ENCODE peak calls at places on chromosome 9, in ten cellular contexts. K is fibroblast of the aortic adventitia, S is HepG2, G is GM23248, V is heart left ventricle, I is AG04450, Y is SK-N-SH, O is right atrium auricular region, A is cardiac fibroblast, H is MM.1S. R is an unnamed sample.

GRCh38 chr9:78025186-78025585 is 6.4 kb downstream of the GNAQ start:
- DNase-seq in K (no peak), S (no peak), G (no peak), V (no peak), I (no peak), Y (no peak), O (no peak), A (no peak), H (no peak), R (no peak)

GRCh38 chr9:93082841-93083411 is 13.1 kb upstream of the CARD19 start:
- DNase-seq in K (no peak), S (no peak), G (no peak), V (peak), I (no peak), Y (peak), O (peak), A (no peak), H (no peak), R (no peak)

GRCh38 chr9:105053209-105053652 is 125.3 kb upstream of the ABCA1 start:
- DNase-seq in K (peak), S (no peak), G (peak), V (peak), I (no peak), Y (no peak), O (no peak), A (peak), H (no peak), R (no peak)

GRCh38 chr9:120740135-120740534 is 25.9 kb upstream of the MEGF9 start:
- DNase-seq in K (peak), S (no peak), G (no peak), V (no peak), I (no peak), Y (no peak), O (peak), A (peak), H (no peak), R (no peak)

GRCh38 chr9:69035438-69036316 is at the start of gene FXN:
- DNase-seq in K (peak), S (peak), G (peak), V (peak), I (peak), Y (peak), O (peak), A (peak), H (peak), R (peak)

GRCh38 chr9:120622790-120623189 is 42.8 kb upstream of the CDK5RAP2 start:
- DNase-seq in K (no peak), S (no peak), G (no peak), V (no peak), I (no peak), Y (no peak), O (no peak), A (no peak), H (no peak), R (no peak)

GRCh38 chr9:135083831-135084230 is 3.6 kb upstream of the OLFM1 start:
- DNase-seq in K (no peak), S (no peak), G (no peak), V (peak), I (no peak), Y (no peak), O (no peak), A (no peak), H (no peak), R (no peak)

GRCh38 chr9:98691890-98692289 is 16.8 kb downstream of the GABBR2 start:
- DNase-seq in K (no peak), S (no peak), G (no peak), V (no peak), I (no peak), Y (no peak), O (peak), A (no peak), H (no peak), R (no peak)

GRCh38 chr9:17470015-17470414 is 108.9 kb upstream of the SH3GL2 start:
- DNase-seq in K (no peak), S (no peak), G (no peak), V (no peak), I (no peak), Y (no peak), O (no peak), A (no peak), H (no peak), R (no peak)

GRCh38 chr9:83208065-83208850 is 145.3 kb upstream of the RASEF start:
- DNase-seq in K (peak), S (peak), G (no peak), V (no peak), I (no peak), Y (no peak), O (no peak), A (peak), H (no peak), R (no peak)

GRCh38 chr9:136093331-136093986 is 1.6 kb downstream of the NACC2 start:
- DNase-seq in K (peak), S (no peak), G (peak), V (peak), I (no peak), Y (peak), O (no peak), A (peak), H (no peak), R (no peak)

GRCh38 chr9:4290427-4290837 is 9.4 kb downstream of the GLIS3 start:
- DNase-seq in K (no peak), S (no peak), G (no peak), V (no peak), I (no peak), Y (no peak), O (no peak), A (no peak), H (no peak), R (no peak)

GRCh38 chr9:133855802-133856592 is 117.8 kb upstream of the SARDH start:
- DNase-seq in K (peak), S (peak), G (no peak), V (peak), I (no peak), Y (no peak), O (peak), A (peak), H (no peak), R (no peak)

GRCh38 chr9:70478963-70479641 is 64.6 kb upstream of the KLF9 start:
- DNase-seq in K (peak), S (no peak), G (peak), V (no peak), I (no peak), Y (no peak), O (peak), A (peak), H (no peak), R (no peak)

GRCh38 chr9:82031538-82032280 is 43.1 kb downstream of the SPATA31D1 start:
- DNase-seq in K (peak), S (peak), G (peak), V (no peak), I (peak), Y (no peak), O (no peak), A (peak), H (no peak), R (peak)

GRCh38 chr9:22084336-22085035 is 75.4 kb upstream of the CDKN2B start:
- DNase-seq in K (peak), S (peak), G (peak), V (no peak), I (peak), Y (no peak), O (no peak), A (peak), H (no peak), R (no peak)

GRCh38 chr9:69936427-69936826 is 107.2 kb upstream of the MAMDC2 start:
- DNase-seq in K (no peak), S (no peak), G (peak), V (no peak), I (peak), Y (no peak), O (no peak), A (peak), H (no peak), R (no peak)

GRCh38 chr9:90942555-90942954 is 140.9 kb downstream of the SYK start:
- DNase-seq in K (no peak), S (no peak), G (no peak), V (no peak), I (no peak), Y (no peak), O (no peak), A (no peak), H (peak), R (no peak)

GRCh38 chr9:90948156-90948555 is 146.5 kb downstream of the SYK start:
- DNase-seq in K (no peak), S (no peak), G (no peak), V (no peak), I (no peak), Y (no peak), O (no peak), A (no peak), H (no peak), R (no peak)

GRCh38 chr9:90943341-90943740 is 141.7 kb downstream of the SYK start:
- DNase-seq in K (peak), S (no peak), G (peak), V (no peak), I (no peak), Y (no peak), O (no peak), A (peak), H (peak), R (no peak)

GRCh38 chr9:90950600-90950999 is 149.0 kb downstream of the SYK start:
- DNase-seq in K (no peak), S (no peak), G (no peak), V (no peak), I (no peak), Y (no peak), O (no peak), A (no peak), H (no peak), R (no peak)

DNA sequence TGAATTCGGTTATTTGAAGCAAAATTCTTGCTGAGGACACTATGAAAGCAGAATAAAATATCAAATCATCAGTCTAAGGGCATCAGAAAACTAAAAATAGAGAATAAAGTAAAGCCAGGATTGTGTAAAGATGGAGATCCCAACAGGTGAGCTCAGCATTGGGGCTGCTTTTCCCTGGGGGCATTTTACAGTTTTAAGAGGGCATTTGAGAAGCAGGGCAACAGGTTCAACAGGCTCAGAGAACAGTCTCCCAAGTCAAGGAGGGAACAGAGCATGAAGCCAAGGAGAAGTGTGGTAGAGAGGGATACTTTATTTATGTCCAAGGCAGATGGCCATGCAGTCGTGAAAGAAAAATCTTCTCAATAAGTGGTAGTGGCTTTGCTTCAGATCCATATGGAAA is 145.4 kb downstream of the SYK start:
- DNase-seq in K (no peak), S (no peak), G (no peak), V (no peak), I (no peak), Y (no peak), O (no peak), A (no peak), H (no peak), R (no peak)
- H3K4me3 ChIP-seq in K (no peak), S (no peak), G (no peak), V (no peak), I (no peak), Y (no peak), O (no peak), A (no peak), H (no peak), R (no peak)

GRCh38 chr9:6782378-6782777 is 24.6 kb downstream of the KDM4C start:
- DNase-seq in K (no peak), S (no peak), G (no peak), V (no peak), I (no peak), Y (no peak), O (no peak), A (no peak), H (no peak), R (no peak)

GRCh38 chr9:6780690-6781089 is 22.9 kb downstream of the KDM4C start:
- DNase-seq in K (peak), S (no peak), G (peak), V (no peak), I (no peak), Y (no peak), O (no peak), A (peak), H (no peak), R (no peak)

GRCh38 chr9:6781476-6781875 is 23.7 kb downstream of the KDM4C start:
- DNase-seq in K (no peak), S (peak), G (no peak), V (no peak), I (no peak), Y (no peak), O (no peak), A (no peak), H (no peak), R (no peak)

GRCh38 chr9:6783753-6784152 is 26.0 kb downstream of the KDM4C start:
- DNase-seq in K (no peak), S (no peak), G (no peak), V (no peak), I (no peak), Y (no peak), O (no peak), A (no peak), H (no peak), R (no peak)

GRCh38 chr9:6782981-6783380 is 25.2 kb downstream of the KDM4C start:
- DNase-seq in K (no peak), S (no peak), G (no peak), V (no peak), I (no peak), Y (no peak), O (no peak), A (no peak), H (no peak), R (no peak)
- H3K4me3 ChIP-seq in K (no peak), S (no peak), G (no peak), V (no peak), I (no peak), Y (no peak), O (no peak), A (no peak), H (no peak), R (no peak)

GRCh38 chr9:21031091-21031817 is at the start of gene HACD4:
- DNase-seq in K (peak), S (no peak), G (peak), V (peak), I (no peak), Y (peak), O (no peak), A (peak), H (no peak), R (peak)

GRCh38 chr9:21030389-21031035 is 928 bp downstream of the HACD4 start:
- DNase-seq in K (peak), S (no peak), G (peak), V (no peak), I (no peak), Y (no peak), O (no peak), A (peak), H (no peak), R (no peak)

GRCh38 chr9:21028476-21028875 is 3.0 kb downstream of the HACD4 start:
- DNase-seq in K (no peak), S (no peak), G (peak), V (no peak), I (no peak), Y (no peak), O (no peak), A (no peak), H (no peak), R (no peak)

GRCh38 chr9:21031818-21032203 is 371 bp upstream of the HACD4 start:
- DNase-seq in K (no peak), S (no peak), G (no peak), V (peak), I (no peak), Y (no peak), O (no peak), A (no peak), H (no peak), R (no peak)

DNA sequence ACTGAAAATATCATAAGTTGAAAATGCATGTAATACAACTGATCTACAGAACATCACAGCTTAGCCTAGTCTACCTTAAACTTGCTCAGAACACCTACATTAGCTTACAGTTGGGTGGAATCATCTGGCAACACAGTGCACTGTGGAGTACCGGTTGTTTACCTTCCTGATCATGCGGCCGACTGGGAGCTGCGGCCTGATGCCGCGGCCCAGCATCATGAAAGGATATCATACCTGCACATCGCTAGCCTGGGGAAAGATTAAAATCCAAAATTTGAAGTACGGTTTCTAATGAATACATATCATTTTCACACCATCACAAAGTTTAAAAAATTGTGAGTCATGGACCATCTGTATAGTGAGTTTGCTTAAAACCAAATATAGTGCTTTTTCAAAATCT is 1.8 kb downstream of the HACD4 start:
- DNase-seq in K (no peak), S (no peak), G (no peak), V (no peak), I (no peak), Y (no peak), O (no peak), A (no peak), H (no peak), R (no peak)
- H3K4me3 ChIP-seq in K (no peak), S (no peak), G (no peak), V (no peak), I (no peak), Y (no peak), O (no peak), A (no peak), H (no peak), R (no peak)

GRCh38 chr9:35489313-35490154 is at the start of gene RUSC2:
- DNase-seq in K (peak), S (peak), G (peak), V (peak), I (peak), Y (peak), O (peak), A (peak), H (peak), R (peak)
- H3K4me3 ChIP-seq in K (peak), S (peak), G (peak), V (peak), I (peak), Y (peak), O (peak), A (peak), H (peak), R (peak)

DNA sequence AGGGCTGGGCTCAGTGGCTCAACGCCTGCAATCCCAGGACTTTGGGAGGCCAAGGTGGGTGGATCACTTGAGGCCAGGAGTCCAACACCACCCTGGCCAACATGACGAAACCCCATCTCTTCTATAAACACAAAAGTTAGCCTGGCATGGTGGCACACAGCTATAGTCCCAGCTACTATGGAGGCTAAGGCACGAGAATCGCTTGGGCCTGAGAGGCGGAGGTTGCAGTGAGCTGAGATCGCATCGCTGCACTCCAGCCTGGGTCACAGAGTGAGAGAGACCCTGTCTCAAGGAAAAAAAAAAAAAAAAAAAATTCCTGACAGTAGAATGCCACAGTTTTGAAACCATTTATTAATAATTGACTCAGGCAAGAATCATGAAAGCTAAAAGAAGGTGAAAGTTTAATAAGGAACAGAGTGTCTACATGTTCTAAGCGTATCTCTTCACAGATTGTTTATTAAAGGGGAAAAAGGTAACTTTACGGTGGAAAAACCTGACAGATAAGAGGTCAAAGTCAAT is 5.7 kb upstream of the PTGR1 start:
- DNase-seq in K (no peak), S (peak), G (no peak), V (no peak), I (no peak), Y (no peak), O (no peak), A (no peak), H (no peak), R (no peak)
- H3K4me3 ChIP-seq in K (no peak), S (peak), G (no peak), V (no peak), I (no peak), Y (no peak), O (no peak), A (no peak), H (no peak), R (no peak)

GRCh38 chr9:109474170-109474569 is 23.9 kb downstream of the PTPN3 start:
- DNase-seq in K (no peak), S (no peak), G (no peak), V (no peak), I (no peak), Y (no peak), O (no peak), A (no peak), H (no peak), R (no peak)
- H3K4me3 ChIP-seq in K (no peak), S (no peak), G (no peak), V (no peak), I (no peak), Y (no peak), O (no peak), A (no peak), H (no peak), R (no peak)

DNA sequence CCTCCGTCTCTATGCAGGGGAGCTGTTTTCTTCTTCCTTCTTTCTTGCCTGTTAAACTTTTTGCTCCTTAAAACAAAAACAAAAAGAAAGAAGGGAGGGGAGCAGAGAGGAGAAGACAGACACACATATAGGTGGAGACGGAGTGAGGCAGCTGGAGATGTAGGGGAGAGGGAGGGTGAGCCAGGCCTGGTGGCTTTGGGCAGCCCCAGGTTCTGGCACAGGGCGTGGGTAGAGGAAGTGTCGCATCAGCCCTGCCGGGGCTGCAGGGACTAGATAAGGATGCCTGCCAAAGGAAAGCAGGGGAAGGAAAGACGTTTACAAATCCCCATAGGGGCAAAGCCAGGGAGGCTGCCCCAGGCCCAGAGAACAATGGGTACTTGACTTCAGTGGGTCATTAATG is 38.7 kb upstream of the PTGS1 start:
- DNase-seq in K (no peak), S (no peak), G (no peak), V (no peak), I (no peak), Y (peak), O (no peak), A (no peak), H (no peak), R (no peak)
- H3K4me3 ChIP-seq in K (no peak), S (no peak), G (no peak), V (no peak), I (no peak), Y (no peak), O (no peak), A (no peak), H (no peak), R (no peak)

GRCh38 chr9:125190371-125190801 is 783 bp upstream of the PPP6C start:
- DNase-seq in K (peak), S (no peak), G (peak), V (no peak), I (no peak), Y (peak), O (no peak), A (no peak), H (no peak), R (no peak)
- H3K4me3 ChIP-seq in K (peak), S (peak), G (peak), V (peak), I (peak), Y (peak), O (peak), A (peak), H (peak), R (peak)

DNA sequence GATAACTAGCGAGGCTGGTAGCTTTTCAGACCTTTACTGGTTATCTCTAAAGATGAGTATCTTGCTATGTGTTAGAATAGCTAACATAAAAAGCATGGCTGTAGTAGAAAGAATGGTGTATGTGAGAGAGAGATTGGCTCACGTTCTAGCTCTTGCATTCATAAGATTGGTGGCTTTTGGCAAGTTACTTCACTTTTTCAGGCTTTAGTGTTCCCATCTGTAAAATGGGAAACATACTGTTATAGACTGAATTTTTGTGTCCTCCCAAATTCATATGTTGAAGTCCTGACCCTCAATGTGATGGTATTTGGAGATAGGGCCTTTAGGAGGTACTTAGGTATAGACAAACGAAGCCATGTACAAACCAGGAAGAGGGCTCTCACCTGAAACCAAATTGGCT is 302.4 kb upstream of the KLF4 start:
- DNase-seq in K (no peak), S (no peak), G (no peak), V (no peak), I (no peak), Y (no peak), O (no peak), A (no peak), H (no peak), R (no peak)
- H3K4me3 ChIP-seq in K (no peak), S (no peak), G (no peak), V (no peak), I (no peak), Y (no peak), O (no peak), A (no peak), H (no peak), R (no peak)

GRCh38 chr9:123194023-123194422 is 74.4 kb downstream of the STRBP start:
- DNase-seq in K (no peak), S (no peak), G (no peak), V (no peak), I (no peak), Y (no peak), O (no peak), A (no peak), H (no peak), R (no peak)
- H3K4me3 ChIP-seq in K (no peak), S (no peak), G (no peak), V (no peak), I (no peak), Y (no peak), O (no peak), A (no peak), H (no peak), R (no peak)